ENCODE peak calls at places on chromosomes 7 and 10, in seven cellular contexts. V is mammary epithelial cell; Q is pancreas; N is CD4-positive, alpha-beta T cell; I is RWPE1; S is Calu3; E is NB4. T is an unnamed sample.

GRCh38 chr10:13095929-13096328 is 4.0 kb upstream of the OPTN start:
- DNase-seq in V (no peak), Q (no peak), N (no peak), I (no peak), S (no peak), E (no peak), T (no peak)

GRCh38 chr7:135493362-135493761 is 16.5 kb downstream of the CNOT4 start:
- DNase-seq in V (no peak), Q (no peak), N (no peak), I (no peak), S (no peak), E (no peak), T (no peak)

GRCh38 chr10:79137826-79138225 is 69.1 kb downstream of the ZMIZ1 start:
- DNase-seq in V (no peak), Q (no peak), N (no peak), I (no peak), S (no peak), E (peak; percentile 98), T (no peak)

GRCh38 chr7:121994625-121995410 is 121.9 kb downstream of the PTPRZ1 start:
- DNase-seq in V (peak; percentile 69), Q (peak; percentile 37), N (peak; percentile 7), I (peak; percentile 73), S (peak; percentile 74), E (peak; percentile 76), T (no peak)

GRCh38 chr10:29608062-29608461 is 26.7 kb downstream of the SVIL start:
- DNase-seq in V (no peak), Q (no peak), N (no peak), I (no peak), S (no peak), E (no peak), T (no peak)

GRCh38 chr10:128708182-128708581 is 582.0 kb upstream of the MKI67 start:
- DNase-seq in V (no peak), Q (no peak), N (no peak), I (no peak), S (no peak), E (peak; percentile 9), T (no peak)

GRCh38 chr10:132637477-132638129 is 100.0 kb downstream of the INPP5A start:
- DNase-seq in V (peak; percentile 26), Q (no peak), N (no peak), I (peak; percentile 86), S (peak; percentile 22), E (peak; percentile 81), T (no peak)

GRCh38 chr7:84245831-84246230 is 51.2 kb upstream of the SEMA3A start:
- DNase-seq in V (no peak), Q (no peak), N (no peak), I (no peak), S (peak; percentile 6), E (no peak), T (no peak)

GRCh38 chr10:11192304-11193018 is 174.8 kb downstream of the CELF2 start:
- DNase-seq in V (no peak), Q (no peak), N (no peak), I (no peak), S (no peak), E (no peak), T (no peak)

GRCh38 chr10:113087082-113088029 is 137.3 kb downstream of the TCF7L2 start:
- DNase-seq in V (peak; percentile 97), Q (no peak), N (no peak), I (peak; percentile 93), S (peak; percentile 68), E (peak; percentile 93), T (no peak)

GRCh38 chr7:105594034-105594433 is 12.7 kb upstream of the EFCAB10 start:
- DNase-seq in V (no peak), Q (no peak), N (no peak), I (no peak), S (no peak), E (no peak), T (no peak)

GRCh38 chr7:153509763-153510162 is 542.4 kb upstream of the DPP6 start:
- DNase-seq in V (no peak), Q (no peak), N (no peak), I (no peak), S (no peak), E (no peak), T (no peak)

GRCh38 chr7:1096156-1097119 is 8.5 kb downstream of the GPER1 start:
- DNase-seq in V (no peak), Q (no peak), N (no peak), I (no peak), S (no peak), E (no peak), T (no peak)

GRCh38 chr7:131945313-131945831 is 388.9 kb upstream of the PODXL start:
- DNase-seq in V (peak; percentile 12), Q (peak; percentile 51), N (no peak), I (peak; percentile 51), S (peak; percentile 66), E (peak; percentile 67), T (peak; percentile 78)

GRCh38 chr7:99386584-99387238 is 12.2 kb downstream of the ARPC1B start:
- DNase-seq in V (no peak), Q (no peak), N (no peak), I (no peak), S (peak; percentile 16), E (peak; percentile 83), T (no peak)
- TF ChIP-seq CTCF in V (no peak), Q (no peak), N (no peak), I (no peak), S (no peak), E (peak; percentile 61), T (no peak)

GRCh38 chr10:125370578-125370977 is 210.2 kb upstream of the CTBP2 start:
- DNase-seq in V (no peak), Q (no peak), N (no peak), I (no peak), S (no peak), E (no peak), T (peak; percentile 40)
- TF ChIP-seq CTCF in V (no peak), Q (no peak), N (no peak), I (no peak), S (no peak), E (no peak), T (no peak)

GRCh38 chr10:118737594-118738302 is 17.0 kb downstream of the CACUL1 start:
- DNase-seq in V (no peak), Q (no peak), N (no peak), I (no peak), S (no peak), E (no peak), T (no peak)

GRCh38 chr10:118735294-118735693 is 19.5 kb downstream of the CACUL1 start:
- DNase-seq in V (peak; percentile 46), Q (no peak), N (no peak), I (no peak), S (no peak), E (no peak), T (no peak)

GRCh38 chr10:118732253-118733194 is 22.2 kb downstream of the CACUL1 start:
- DNase-seq in V (no peak), Q (no peak), N (no peak), I (no peak), S (no peak), E (no peak), T (no peak)

GRCh38 chr10:118730699-118731456 is 23.9 kb downstream of the CACUL1 start:
- DNase-seq in V (peak; percentile 63), Q (no peak), N (no peak), I (no peak), S (no peak), E (no peak), T (no peak)

DNA sequence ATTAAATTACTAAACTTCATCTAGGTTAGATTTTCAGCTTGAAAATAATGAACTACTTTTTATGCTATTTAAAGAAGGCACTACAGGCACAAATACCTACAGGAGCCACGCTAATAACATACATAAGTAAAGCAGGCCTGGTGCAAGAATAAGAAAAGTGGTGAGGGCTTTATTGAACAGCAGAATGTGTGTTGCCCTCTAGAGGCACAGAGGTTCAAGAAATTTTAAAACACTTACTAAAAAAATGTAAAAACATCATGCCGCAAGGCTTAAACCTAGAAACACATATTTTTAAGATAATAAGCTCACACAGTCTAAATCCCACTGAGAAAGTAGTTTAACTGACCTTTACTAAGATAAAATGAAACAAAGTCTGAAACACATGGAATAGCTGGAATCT is 20.3 kb downstream of the CACUL1 start:
- DNase-seq in V (no peak), Q (no peak), N (no peak), I (no peak), S (no peak), E (no peak), T (no peak)
- TF ChIP-seq CTCF in V (no peak), Q (peak; percentile 8), N (peak; percentile 33), I (no peak), S (no peak), E (peak; percentile 28), T (no peak)

DNA sequence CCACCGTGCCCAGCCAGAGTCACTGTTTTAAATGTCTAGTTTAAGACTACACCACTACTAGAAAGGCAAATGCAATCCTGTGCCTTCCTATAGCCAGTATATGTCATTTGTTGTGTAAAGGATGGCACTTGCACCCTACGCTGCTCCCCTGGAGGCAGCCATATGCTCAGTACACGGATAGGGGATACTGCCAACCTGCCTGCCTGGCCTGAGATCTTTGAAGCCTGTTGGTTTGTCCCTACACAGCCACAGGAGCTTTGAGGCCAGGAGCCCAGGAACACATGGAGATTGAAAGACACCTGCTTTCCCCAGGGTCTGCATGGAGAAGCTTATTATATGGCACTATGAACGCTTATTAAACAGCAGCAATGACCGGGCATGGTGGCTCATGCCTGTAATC is 2.3 kb upstream of the SCRN1 start:
- DNase-seq in V (no peak), Q (no peak), N (no peak), I (no peak), S (no peak), E (no peak), T (no peak)
- TF ChIP-seq CTCF in V (no peak), Q (no peak), N (no peak), I (no peak), S (no peak), E (no peak), T (no peak)

DNA sequence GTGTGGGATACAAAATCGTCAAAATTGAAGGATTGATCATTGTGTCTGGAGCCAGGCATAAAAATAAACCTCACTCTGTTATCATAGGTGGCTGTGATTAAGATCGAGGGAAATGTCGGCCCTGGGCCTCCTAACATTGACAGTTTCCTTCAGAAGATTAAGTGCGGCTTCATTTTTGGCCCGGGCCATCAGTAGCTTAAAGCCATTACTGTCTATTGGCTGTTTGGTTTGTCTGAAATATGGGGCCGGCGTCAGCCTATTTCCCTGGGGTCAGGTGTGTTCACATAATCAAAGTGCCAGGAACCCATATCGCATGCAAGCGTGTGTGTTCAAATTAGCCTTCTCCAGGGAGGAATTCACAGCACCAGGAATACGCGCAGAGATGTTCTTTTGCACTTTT is 114.6 kb downstream of the CUX1 start:
- DNase-seq in V (no peak), Q (no peak), N (no peak), I (no peak), S (no peak), E (no peak), T (no peak)
- TF ChIP-seq CTCF in V (no peak), Q (no peak), N (no peak), I (no peak), S (no peak), E (no peak), T (no peak)